ENCODE peak calls at places on chromosome 14, in four cellular contexts. X is fibroblast of the aortic adventitia, H is GM03348, T is M059J. R is an unnamed sample.

GRCh38 chr14:68784995-68785816 is 7.7 kb downstream of the ZFP36L1 start:
- DNase-seq in X (peak; percentile 85), H (peak; percentile 54), T (peak; percentile 93), R (no peak)

GRCh38 chr14:53956427-53957201 is at the start of gene BMP4:
- DNase-seq in X (peak; percentile 43), H (no peak), T (peak; percentile 88), R (peak; percentile 64)

GRCh38 chr14:75654127-75654732 is 6.4 kb downstream of the ERG28 start:
- DNase-seq in X (peak; percentile 73), H (peak; percentile 83), T (peak; percentile 58), R (peak; percentile 54)

GRCh38 chr14:71322660-71323250 is 415.5 kb downstream of the PCNX1 start:
- DNase-seq in X (peak; percentile 78), H (peak; percentile 55), T (peak; percentile 56), R (no peak)

GRCh38 chr14:89312937-89313336 is 104.1 kb downstream of the FOXN3 start:
- DNase-seq in X (no peak), H (no peak), T (no peak), R (no peak)

GRCh38 chr14:53744846-53745245 is 211.8 kb downstream of the BMP4 start:
- DNase-seq in X (no peak), H (no peak), T (no peak), R (no peak)

GRCh38 chr14:52455291-52456088 is 96.8 kb downstream of the TXNDC16 start:
- DNase-seq in X (peak; percentile 71), H (peak; percentile 20), T (peak; percentile 77), R (no peak)

GRCh38 chr14:67510836-67511235 is 22.3 kb upstream of the PLEKHH1 start:
- DNase-seq in X (no peak), H (no peak), T (peak; percentile 79), R (no peak)

GRCh38 chr14:65019944-65020566 is 33.4 kb downstream of the FNTB start:
- DNase-seq in X (peak; percentile 88), H (peak; percentile 76), T (peak; percentile 77), R (peak; percentile 34)

GRCh38 chr14:36069535-36069900 is 107.0 kb downstream of the PTCSC3 start:
- DNase-seq in X (peak; percentile 25), H (peak; percentile 47), T (peak; percentile 36), R (peak; percentile 13)

GRCh38 chr14:22664261-22664660 is 20.1 kb upstream of the OR6J1 start:
- DNase-seq in X (no peak), H (no peak), T (no peak), R (no peak)

GRCh38 chr14:87494010-87494409 is 499.0 kb downstream of the GALC start:
- DNase-seq in X (no peak), H (no peak), T (no peak), R (no peak)

R was measured in HuH-7.5.